ENCODE peak calls at places on chromosome 6, in nine cellular contexts. U is H9, F is WTC11, S is nephron progenitor cell, R is GM23338, L is heart right ventricle, O is fibroblast of mammary gland, V is neural crest cell, H is breast epithelium. W is an unnamed sample.

GRCh38 chr6:31091680-31092079 is 20.7 kb downstream of the C6orf15 start:
- DNase-seq in V (no peak), L (no peak), S (no peak), O (no peak), H (no peak), R (no peak), F (no peak), U (no peak), W (no peak)

GRCh38 chr6:128242765-128243403 is 277.5 kb downstream of the PTPRK start:
- DNase-seq in F (no peak), R (no peak), U (no peak), L (no peak), O (no peak), H (no peak), V (no peak), S (no peak), W (no peak)

GRCh38 chr6:14999106-14999505 is 246.8 kb upstream of the JARID2 start:
- DNase-seq in L (no peak), V (no peak), O (no peak), H (no peak), R (no peak), F (no peak), U (no peak), S (no peak), W (no peak)

GRCh38 chr6:7727150-7727950 is 1.5 kb downstream of the BMP6 start:
- DNase-seq in F (peak; percentile 35), R (peak; percentile 55), V (peak; percentile 16), U (peak; percentile 67), O (no peak), L (peak; percentile 12), H (no peak), S (peak; percentile 51), W (no peak)

GRCh38 chr6:116975600-116975999 is 98.6 kb downstream of the RFX6 start:
- DNase-seq in F (no peak), V (no peak), O (peak; percentile 60), H (no peak), U (no peak), S (no peak), R (no peak), L (no peak), W (no peak)

GRCh38 chr6:82862543-82862942 is 203.1 kb downstream of the UBE3D start:
- DNase-seq in S (no peak), H (no peak), O (peak; percentile 8), U (no peak), R (no peak), L (no peak), V (no peak), F (no peak), W (no peak)

GRCh38 chr6:39824030-39824926 is 32.1 kb downstream of the DAAM2 start:
- DNase-seq in H (no peak), R (peak; percentile 28), O (no peak), F (peak; percentile 39), V (no peak), L (no peak), U (peak; percentile 51), S (no peak), W (no peak)

GRCh38 chr6:55913213-55914195 is 38.1 kb upstream of the BMP5 start:
- DNase-seq in O (peak; percentile 61), F (no peak), L (no peak), U (peak; percentile 33), H (no peak), V (no peak), R (peak; percentile 45), S (no peak), W (no peak)

GRCh38 chr6:129730477-129731165 is 20.6 kb upstream of the ARHGAP18 start:
- DNase-seq in R (peak; percentile 52), F (no peak), L (no peak), O (peak; percentile 40), V (no peak), H (no peak), S (no peak), U (no peak), W (no peak)

GRCh38 chr6:138724015-138724414 is 49.6 kb upstream of the CCDC28A start:
- DNase-seq in O (peak; percentile 5), S (no peak), U (no peak), F (no peak), R (no peak), V (no peak), H (no peak), L (peak; percentile 34), W (no peak)

GRCh38 chr6:119174879-119175817 is 96.7 kb upstream of the FAM184A start:
- DNase-seq in R (no peak), V (no peak), F (no peak), U (no peak), L (no peak), S (no peak), H (no peak), O (no peak), W (no peak)

DNA sequence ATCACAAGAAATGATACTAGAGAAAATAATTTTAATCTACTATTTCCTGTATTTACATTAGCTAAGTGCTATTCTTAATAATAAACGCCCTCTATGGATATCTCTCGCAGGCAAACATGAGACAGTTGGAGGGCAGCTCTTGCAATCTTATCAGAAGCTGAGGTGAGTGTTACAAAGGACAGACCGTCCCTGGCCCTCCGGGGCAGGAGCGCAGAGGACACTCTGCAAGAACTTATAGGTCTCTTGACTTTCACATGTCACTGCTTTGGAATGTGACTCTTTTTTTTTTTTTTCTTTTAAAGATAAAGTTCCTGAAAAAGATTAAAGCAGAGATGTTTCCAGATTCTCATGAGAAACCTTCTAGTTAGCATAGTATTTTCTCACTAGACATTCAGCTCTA is 57.3 kb downstream of the SYTL3 start:
- DNase-seq in H (no peak), O (peak; percentile 48), U (peak; percentile 45), V (no peak), R (no peak), F (no peak), S (no peak), L (peak; percentile 41), W (no peak)
- TF ChIP-seq CTCF in H (no peak), O (no peak), U (no peak), V (no peak), R (no peak), F (no peak), S (no peak), L (no peak), W (no peak)

DNA sequence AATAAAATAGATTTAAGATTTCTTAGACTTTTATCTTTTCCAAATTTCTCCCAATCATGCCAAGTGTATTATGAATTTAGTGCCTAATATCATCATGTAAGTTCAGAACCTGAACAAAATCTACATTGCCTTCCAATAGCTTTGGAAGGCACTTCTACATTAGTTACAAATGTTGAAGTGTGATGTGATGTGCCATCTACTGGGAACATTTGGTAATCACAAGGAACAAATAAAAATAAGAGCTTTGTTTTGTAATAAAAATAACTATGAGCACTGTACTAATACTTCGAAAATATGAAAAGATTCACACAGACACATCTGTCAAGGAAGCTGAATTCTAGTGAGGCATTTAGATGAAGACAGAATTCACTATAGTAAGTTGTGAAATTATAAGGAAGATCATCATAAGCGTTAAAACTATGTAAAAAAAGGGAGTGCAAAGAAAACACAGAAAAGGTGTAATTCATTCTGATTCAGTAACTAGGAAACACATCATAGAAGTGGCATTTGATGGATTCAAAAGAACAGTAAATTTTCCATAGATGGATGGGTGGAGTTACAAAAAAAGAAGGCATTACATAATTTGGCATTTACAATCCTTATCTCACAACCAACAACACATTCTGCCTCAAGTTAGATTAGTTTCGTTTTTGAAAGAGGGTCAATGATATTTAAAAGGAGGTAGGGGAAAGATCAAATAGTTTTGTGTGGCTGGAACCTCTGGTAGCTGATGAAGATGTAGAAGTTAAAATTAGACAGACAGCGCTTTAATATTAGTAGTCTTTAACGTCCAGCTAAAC is 161.0 kb downstream of the ASCC3 start:
- DNase-seq in R (peak; percentile 33), O (peak; percentile 60), L (no peak), S (no peak), F (no peak), V (no peak), U (no peak), H (no peak), W (no peak)
- TF ChIP-seq CTCF in R (peak; percentile 66), O (peak; percentile 50), L (peak; percentile 64), S (peak; percentile 50), F (peak; percentile 21), V (peak; percentile 68), U (peak; percentile 67), H (no peak), W (peak; percentile 49)

GRCh38 chr6:132731086-132731485 is 17.2 kb upstream of the VNN1 start:
- DNase-seq in H (no peak), F (no peak), U (no peak), V (no peak), S (no peak), R (no peak), O (no peak), L (no peak), W (no peak)

GRCh38 chr6:132725947-132726607 is 12.2 kb upstream of the VNN1 start:
- DNase-seq in F (no peak), R (no peak), V (no peak), H (no peak), U (no peak), S (no peak), O (no peak), L (no peak), W (no peak)

GRCh38 chr6:132730560-132730959 is 16.7 kb upstream of the VNN1 start:
- DNase-seq in H (no peak), L (no peak), S (no peak), O (peak; percentile 55), U (no peak), R (no peak), V (no peak), F (no peak), W (no peak)

GRCh38 chr6:132726608-132726975 is 12.7 kb upstream of the VNN1 start:
- DNase-seq in U (no peak), O (no peak), S (no peak), R (no peak), F (no peak), V (no peak), L (no peak), H (no peak), W (no peak)

DNA sequence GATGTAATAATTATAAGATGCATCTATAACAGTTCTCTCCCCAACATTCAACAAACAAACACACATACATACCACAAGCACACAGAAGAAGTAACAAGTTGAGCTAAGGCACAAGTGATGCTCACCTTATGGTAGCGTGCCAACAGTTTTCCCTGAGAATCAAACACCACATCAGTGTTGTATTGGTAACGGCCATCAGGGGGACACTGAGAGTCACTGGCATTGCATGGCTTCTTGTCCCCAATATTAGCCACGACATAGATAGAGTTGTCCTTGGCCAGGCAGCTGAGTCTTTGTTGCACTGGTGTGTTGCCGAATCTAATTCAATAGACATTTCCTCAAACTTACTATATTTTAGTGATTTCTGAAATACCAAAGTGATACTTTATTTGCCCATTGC is 14.8 kb upstream of the VNN1 start:
- DNase-seq in V (no peak), H (no peak), S (no peak), F (peak; percentile 16), R (peak; percentile 65), U (peak; percentile 36), O (no peak), L (no peak), W (no peak)
- TF ChIP-seq CTCF in V (peak; percentile 25), H (no peak), S (peak; percentile 16), F (peak; percentile 30), R (peak; percentile 41), U (peak; percentile 52), O (no peak), L (no peak), W (no peak)

DNA sequence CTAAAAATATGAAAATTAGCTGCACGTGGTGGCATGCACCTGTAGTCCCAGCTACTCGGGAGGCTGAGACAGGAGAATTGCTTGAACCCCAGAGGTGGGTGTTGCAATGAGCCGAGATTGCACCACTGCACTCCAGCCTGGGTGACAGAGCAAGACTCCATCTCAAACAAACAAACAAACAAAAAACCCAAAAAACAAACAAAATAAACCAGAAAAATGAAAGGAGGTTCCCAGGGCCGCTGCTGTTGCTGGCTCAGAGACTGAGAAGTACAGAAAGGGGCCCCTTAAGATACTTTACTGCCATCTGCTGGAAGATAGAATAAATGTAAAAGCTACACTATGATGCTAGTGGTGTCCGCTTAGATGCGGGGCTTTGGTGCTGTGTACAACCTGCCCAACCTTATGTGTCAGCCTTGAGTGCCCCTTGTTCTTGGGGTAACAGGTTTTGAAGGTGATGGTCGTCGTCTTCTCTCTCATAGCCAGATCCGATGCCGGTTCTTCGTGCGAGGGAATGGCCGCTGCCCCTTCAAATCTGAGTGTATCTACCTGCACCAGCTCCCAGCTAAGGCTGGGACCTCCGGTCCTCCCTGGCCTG is 2.8 kb upstream of the FANCE start:
- DNase-seq in O (peak; percentile 71), U (no peak), F (no peak), H (no peak), R (peak; percentile 93), V (no peak), L (no peak), S (peak; percentile 41), W (no peak)
- TF ChIP-seq CTCF in O (peak; percentile 79), U (peak; percentile 86), F (peak; percentile 44), H (peak; percentile 33), R (peak; percentile 72), V (peak; percentile 82), L (peak; percentile 81), S (peak; percentile 67), W (peak; percentile 78)